ENCODE peak calls at places on chromosomes 1 and 21, in four cellular contexts. P, F, Z and U are unnamed samples.

GRCh38 chr1:116418091-116418830 is 45.2 kb downstream of the ATP1A1 start:
- DNase-seq in P (peak; percentile 91), F (peak; percentile 83), Z (peak; percentile 94), U (peak; percentile 91)

GRCh38 chr1:161089938-161090337 is 580 bp upstream of the NECTIN4 start:
- DNase-seq in P (peak; percentile 2), F (no peak), Z (no peak), U (no peak)

GRCh38 chr1:1758692-1759455 is 19.4 kb downstream of the NADK start:
- DNase-seq in P (peak; percentile 82), F (peak; percentile 51), Z (no peak), U (peak; percentile 97)

GRCh38 chr1:118659646-118660045 is 328.5 kb downstream of the TBX15 start:
- DNase-seq in P (no peak), F (no peak), Z (no peak), U (no peak)

GRCh38 chr1:202143011-202143767 is 1.3 kb downstream of the ARL8A start:
- DNase-seq in P (no peak), F (peak; percentile 32), Z (no peak), U (peak; percentile 56)

GRCh38 chr1:109379907-109380306 is 17.8 kb downstream of the SORT1 start:
- DNase-seq in P (no peak), F (no peak), Z (no peak), U (no peak)

GRCh38 chr1:11860586-11860985 is 1.8 kb upstream of the NPPB start:
- DNase-seq in P (no peak), F (no peak), Z (no peak), U (no peak)

GRCh38 chr1:177569476-177569875 is 398.7 kb downstream of the BRINP2 start:
- DNase-seq in P (no peak), F (no peak), Z (no peak), U (no peak)

GRCh38 chr1:2119886-2120285 is 69.7 kb downstream of the PRKCZ start:
- DNase-seq in P (no peak), F (no peak), Z (no peak), U (no peak)

GRCh38 chr1:5269901-5270300 is 615.5 kb downstream of the AJAP1 start:
- DNase-seq in P (no peak), F (no peak), Z (no peak), U (no peak)

GRCh38 chr21:35189077-35189863 is 140.2 kb upstream of the RUNX1 start:
- DNase-seq in P (no peak), F (no peak), Z (no peak), U (no peak)

GRCh38 chr1:205714190-205714905 is 34.0 kb upstream of the SLC45A3 start:
- DNase-seq in P (no peak), F (no peak), Z (no peak), U (no peak)

GRCh38 chr21:39381009-39381408 is 32.1 kb upstream of the HMGN1 start:
- DNase-seq in P (no peak), F (no peak), Z (no peak), U (peak; percentile 12)

GRCh38 chr1:37127254-37127748 is 93.0 kb upstream of the GRIK3 start:
- DNase-seq in P (no peak), F (no peak), Z (no peak), U (no peak)

GRCh38 chr1:23167353-23168078 is 1.1 kb downstream of the LUZP1 start:
- DNase-seq in P (peak; percentile 64), F (peak; percentile 37), Z (peak; percentile 69), U (peak; percentile 63)

GRCh38 chr1:225626698-225627097 is 26.2 kb downstream of the ENAH start:
- DNase-seq in P (no peak), F (no peak), Z (no peak), U (no peak)

GRCh38 chr1:38285807-38286530 is 239.4 kb upstream of the POU3F1 start:
- DNase-seq in P (no peak), F (no peak), Z (no peak), U (no peak)

GRCh38 chr1:10679521-10680220 is 116.8 kb downstream of the CASZ1 start:
- DNase-seq in P (no peak), F (peak; percentile 61), Z (no peak), U (no peak)

GRCh38 chr1:164559342-164560070 is 522 bp downstream of the PBX1 start:
- DNase-seq in P (peak; percentile 71), F (peak; percentile 31), Z (no peak), U (peak; percentile 39)

GRCh38 chr1:101371259-101371658 is 134.4 kb downstream of the S1PR1 start:
- DNase-seq in P (no peak), F (no peak), Z (no peak), U (no peak)